ENCODE peak calls at places on chromosomes 2 and 18, in nine cellular contexts. One of them, this sample, is unnamed.

GRCh38 chr2:47808614-47809013 is 25.7 kb downstream of the MSH6 start:
- DNase-seq in AG09309: no peak
- DNase-seq in endodermal cell: no peak
- DNase-seq in cardiac fibroblast: no peak
- DNase-seq in GM12865: no peak
- DNase-seq in astrocyte of the spinal cord: no peak
- DNase-seq in astrocyte: no peak
- DNase-seq in hepatocyte: no peak
- DNase-seq in DND-41: no peak
- DNase-seq in this sample: no peak

GRCh38 chr18:47095810-47096209 is 54.5 kb downstream of the HDHD2 start:
- DNase-seq in AG09309: no peak
- DNase-seq in endodermal cell: no peak
- DNase-seq in cardiac fibroblast: no peak
- DNase-seq in GM12865: no peak
- DNase-seq in astrocyte of the spinal cord: no peak
- DNase-seq in astrocyte: no peak
- DNase-seq in hepatocyte: no peak
- DNase-seq in DND-41: no peak
- DNase-seq in this sample: no peak

GRCh38 chr2:157164891-157165290 is 92.6 kb upstream of the GALNT5 start:
- DNase-seq in AG09309: no peak
- DNase-seq in endodermal cell: no peak
- DNase-seq in cardiac fibroblast: no peak
- DNase-seq in GM12865: no peak
- DNase-seq in astrocyte of the spinal cord: no peak
- DNase-seq in astrocyte: no peak
- DNase-seq in hepatocyte: no peak
- DNase-seq in DND-41: no peak
- DNase-seq in this sample: no peak

GRCh38 chr18:9365406-9365805 is 30.8 kb downstream of the TWSG1 start:
- DNase-seq in AG09309: no peak
- DNase-seq in endodermal cell: no peak
- DNase-seq in cardiac fibroblast: no peak
- DNase-seq in GM12865: no peak
- DNase-seq in astrocyte of the spinal cord: peak; percentile 36
- DNase-seq in astrocyte: peak; percentile 36
- DNase-seq in hepatocyte: no peak
- DNase-seq in DND-41: no peak
- DNase-seq in this sample: no peak

GRCh38 chr2:140586379-140586778 is 1544.4 kb downstream of the LRP1B start:
- DNase-seq in AG09309: no peak
- DNase-seq in endodermal cell: peak; percentile 85
- DNase-seq in cardiac fibroblast: peak; percentile 28
- DNase-seq in GM12865: peak; percentile 48
- DNase-seq in astrocyte of the spinal cord: no peak
- DNase-seq in astrocyte: no peak
- DNase-seq in hepatocyte: peak; percentile 39
- DNase-seq in DND-41: peak; percentile 10
- DNase-seq in this sample: peak; percentile 30

GRCh38 chr2:216006164-216006663 is 7.1 kb downstream of the MREG start:
- DNase-seq in AG09309: no peak
- DNase-seq in endodermal cell: peak; percentile 87
- DNase-seq in cardiac fibroblast: peak; percentile 35
- DNase-seq in GM12865: peak; percentile 87
- DNase-seq in astrocyte of the spinal cord: no peak
- DNase-seq in astrocyte: peak; percentile 49
- DNase-seq in hepatocyte: no peak
- DNase-seq in DND-41: no peak
- DNase-seq in this sample: no peak

GRCh38 chr2:120783969-120784372 is 48.3 kb downstream of the GLI2 start:
- DNase-seq in AG09309: no peak
- DNase-seq in endodermal cell: no peak
- DNase-seq in cardiac fibroblast: no peak
- DNase-seq in GM12865: no peak
- DNase-seq in astrocyte of the spinal cord: no peak
- DNase-seq in astrocyte: no peak
- DNase-seq in hepatocyte: no peak
- DNase-seq in DND-41: no peak
- DNase-seq in this sample: peak; percentile 54

GRCh38 chr18:31740180-31740579 is 20.5 kb downstream of the SLC25A52 start:
- DNase-seq in AG09309: no peak
- DNase-seq in endodermal cell: peak; percentile 58
- DNase-seq in cardiac fibroblast: no peak
- DNase-seq in GM12865: peak; percentile 30
- DNase-seq in astrocyte of the spinal cord: no peak
- DNase-seq in astrocyte: no peak
- DNase-seq in hepatocyte: no peak
- DNase-seq in DND-41: no peak
- DNase-seq in this sample: no peak

GRCh38 chr2:237330539-237330938 is 83.4 kb downstream of the COL6A3 start:
- DNase-seq in AG09309: no peak
- DNase-seq in endodermal cell: no peak
- DNase-seq in cardiac fibroblast: no peak
- DNase-seq in GM12865: no peak
- DNase-seq in astrocyte of the spinal cord: no peak
- DNase-seq in astrocyte: no peak
- DNase-seq in hepatocyte: no peak
- DNase-seq in DND-41: no peak
- DNase-seq in this sample: no peak

GRCh38 chr2:38709515-38710194 is 41.5 kb downstream of the SRSF7 start:
- DNase-seq in AG09309: no peak
- DNase-seq in endodermal cell: no peak
- DNase-seq in cardiac fibroblast: no peak
- DNase-seq in GM12865: peak; percentile 73
- DNase-seq in astrocyte of the spinal cord: no peak
- DNase-seq in astrocyte: no peak
- DNase-seq in hepatocyte: no peak
- DNase-seq in DND-41: peak; percentile 30
- DNase-seq in this sample: no peak

GRCh38 chr2:218998414-218999002 is 5.3 kb upstream of the CRYBA2 start:
- DNase-seq in AG09309: no peak
- DNase-seq in endodermal cell: no peak
- DNase-seq in cardiac fibroblast: no peak
- DNase-seq in GM12865: no peak
- DNase-seq in astrocyte of the spinal cord: no peak
- DNase-seq in astrocyte: no peak
- DNase-seq in hepatocyte: no peak
- DNase-seq in DND-41: no peak
- DNase-seq in this sample: peak; percentile 30

GRCh38 chr2:176595986-176596385 is 326.7 kb downstream of the MTX2 start:
- DNase-seq in AG09309: no peak
- DNase-seq in endodermal cell: no peak
- DNase-seq in cardiac fibroblast: peak; percentile 10
- DNase-seq in GM12865: no peak
- DNase-seq in astrocyte of the spinal cord: peak; percentile 39
- DNase-seq in astrocyte: peak; percentile 61
- DNase-seq in hepatocyte: no peak
- DNase-seq in DND-41: no peak
- DNase-seq in this sample: no peak

GRCh38 chr2:114010001-114010400 is 120.1 kb downstream of the ACTR3 start:
- DNase-seq in AG09309: no peak
- DNase-seq in endodermal cell: no peak
- DNase-seq in cardiac fibroblast: no peak
- DNase-seq in GM12865: no peak
- DNase-seq in astrocyte of the spinal cord: no peak
- DNase-seq in astrocyte: no peak
- DNase-seq in hepatocyte: no peak
- DNase-seq in DND-41: no peak
- DNase-seq in this sample: no peak

GRCh38 chr2:28721601-28722191 is 29.9 kb upstream of the PPP1CB start:
- DNase-seq in AG09309: no peak
- DNase-seq in endodermal cell: no peak
- DNase-seq in cardiac fibroblast: no peak
- DNase-seq in GM12865: no peak
- DNase-seq in astrocyte of the spinal cord: no peak
- DNase-seq in astrocyte: no peak
- DNase-seq in hepatocyte: no peak
- DNase-seq in DND-41: no peak
- DNase-seq in this sample: no peak

GRCh38 chr2:95023222-95023597 is 2.3 kb upstream of the MAL start:
- DNase-seq in AG09309: no peak
- DNase-seq in endodermal cell: no peak
- DNase-seq in cardiac fibroblast: no peak
- DNase-seq in GM12865: peak; percentile 76
- DNase-seq in astrocyte of the spinal cord: no peak
- DNase-seq in astrocyte: no peak
- DNase-seq in hepatocyte: no peak
- DNase-seq in DND-41: peak; percentile 66
- DNase-seq in this sample: no peak

GRCh38 chr2:95024306-95024880 is 1.1 kb upstream of the MAL start:
- DNase-seq in AG09309: no peak
- DNase-seq in endodermal cell: no peak
- DNase-seq in cardiac fibroblast: no peak
- DNase-seq in GM12865: no peak
- DNase-seq in astrocyte of the spinal cord: no peak
- DNase-seq in astrocyte: no peak
- DNase-seq in hepatocyte: no peak
- DNase-seq in DND-41: no peak
- DNase-seq in this sample: no peak

GRCh38 chr2:95025406-95026319 is at the start of gene MAL:
- DNase-seq in AG09309: no peak
- DNase-seq in endodermal cell: peak; percentile 82
- DNase-seq in cardiac fibroblast: no peak
- DNase-seq in GM12865: peak; percentile 47
- DNase-seq in astrocyte of the spinal cord: no peak
- DNase-seq in astrocyte: no peak
- DNase-seq in hepatocyte: no peak
- DNase-seq in DND-41: peak; percentile 82
- DNase-seq in this sample: no peak

GRCh38 chr2:95026471-95027368 is 1.2 kb downstream of the MAL start:
- DNase-seq in AG09309: no peak
- DNase-seq in endodermal cell: peak; percentile 79
- DNase-seq in cardiac fibroblast: no peak
- DNase-seq in GM12865: no peak
- DNase-seq in astrocyte of the spinal cord: no peak
- DNase-seq in astrocyte: no peak
- DNase-seq in hepatocyte: no peak
- DNase-seq in DND-41: peak; percentile 49
- DNase-seq in this sample: no peak

DNA sequence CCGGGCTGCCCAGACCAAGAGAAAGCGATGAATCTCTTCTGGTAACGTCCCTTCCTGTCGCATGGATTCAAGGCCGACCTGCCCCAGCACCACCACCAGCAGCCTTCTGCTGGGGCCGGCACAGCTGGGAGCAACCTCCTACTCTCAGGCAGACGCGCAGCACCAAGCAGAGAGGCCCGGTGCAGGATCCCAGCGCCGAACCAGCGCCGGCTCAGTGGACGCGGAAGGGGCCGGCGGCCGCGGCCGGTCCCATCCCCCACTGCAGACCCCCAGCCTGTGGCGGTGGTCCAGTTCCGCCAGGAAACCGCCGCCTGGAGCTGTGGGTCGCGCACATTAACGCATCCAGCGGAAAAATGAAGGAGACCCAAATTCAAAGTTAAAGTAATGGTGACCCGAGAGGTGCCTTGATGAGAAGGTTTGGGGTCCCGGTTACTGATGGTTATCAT is 525 bp upstream of the MAL start:
- DNase-seq in AG09309: no peak
- DNase-seq in endodermal cell: peak; percentile 71
- DNase-seq in cardiac fibroblast: no peak
- DNase-seq in GM12865: no peak
- DNase-seq in astrocyte of the spinal cord: no peak
- DNase-seq in astrocyte: no peak
- DNase-seq in hepatocyte: no peak
- DNase-seq in DND-41: peak; percentile 48
- DNase-seq in this sample: no peak
- H3K4me3 ChIP-seq in AG09309: no peak overlapping the region
- H3K4me3 ChIP-seq in endodermal cell: no peak overlapping the region
- H3K4me3 ChIP-seq in cardiac fibroblast: no peak overlapping the region
- H3K4me3 ChIP-seq in GM12865: peak overlapping the region; percentile 47
- H3K4me3 ChIP-seq in astrocyte of the spinal cord: no peak overlapping the region
- H3K4me3 ChIP-seq in astrocyte: no peak overlapping the region
- H3K4me3 ChIP-seq in hepatocyte: no peak overlapping the region
- H3K4me3 ChIP-seq in DND-41: peak overlapping the region; percentile 36
- H3K4me3 ChIP-seq in this sample: no peak overlapping the region

GRCh38 chr2:42809876-42810125 is 17.4 kb upstream of the HAAO start:
- DNase-seq in AG09309: no peak
- DNase-seq in endodermal cell: peak; percentile 91
- DNase-seq in cardiac fibroblast: peak; percentile 89
- DNase-seq in GM12865: peak; percentile 94
- DNase-seq in astrocyte of the spinal cord: no peak
- DNase-seq in astrocyte: peak; percentile 67
- DNase-seq in hepatocyte: peak; percentile 94
- DNase-seq in DND-41: no peak
- DNase-seq in this sample: peak; percentile 87
- TF ChIP-seq CTCF in AG09309: peak; percentile 2
- TF ChIP-seq CTCF in endodermal cell: peak; percentile 59
- TF ChIP-seq CTCF in cardiac fibroblast: no peak
- TF ChIP-seq CTCF in GM12865: peak; percentile 23
- TF ChIP-seq CTCF in astrocyte of the spinal cord: no peak
- TF ChIP-seq CTCF in astrocyte: no peak
- TF ChIP-seq CTCF in hepatocyte: no peak
- TF ChIP-seq CTCF in DND-41: peak; percentile 35
- TF ChIP-seq CTCF in this sample: no peak

DNA sequence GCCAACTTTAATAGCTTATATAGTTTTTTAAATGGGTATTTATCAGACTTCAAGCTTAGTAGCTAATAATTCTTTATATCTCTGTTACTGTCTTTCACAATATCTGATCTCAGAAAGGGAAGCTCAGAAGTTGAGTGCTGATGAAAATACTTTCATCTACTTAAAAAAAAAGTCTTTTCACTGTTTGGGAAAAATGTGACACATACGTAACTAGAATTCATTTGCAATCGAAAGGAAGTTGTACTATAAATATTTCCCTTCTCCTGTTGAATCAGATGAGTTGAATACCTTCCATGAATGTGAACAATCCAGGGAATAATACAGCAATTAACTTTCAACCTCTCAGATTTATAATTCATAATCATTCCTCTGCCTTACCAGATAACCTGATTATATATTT is 811 bp upstream of the SCG2 start:
- DNase-seq in AG09309: no peak
- DNase-seq in endodermal cell: no peak
- DNase-seq in cardiac fibroblast: no peak
- DNase-seq in GM12865: no peak
- DNase-seq in astrocyte of the spinal cord: no peak
- DNase-seq in astrocyte: peak; percentile 45
- DNase-seq in hepatocyte: no peak
- DNase-seq in DND-41: no peak
- DNase-seq in this sample: no peak
- H3K4me3 ChIP-seq in AG09309: no peak overlapping the region
- H3K4me3 ChIP-seq in endodermal cell: no peak overlapping the region
- H3K4me3 ChIP-seq in cardiac fibroblast: no peak overlapping the region
- H3K4me3 ChIP-seq in GM12865: no peak overlapping the region
- H3K4me3 ChIP-seq in astrocyte of the spinal cord: no peak overlapping the region
- H3K4me3 ChIP-seq in astrocyte: no peak overlapping the region
- H3K4me3 ChIP-seq in hepatocyte: no peak overlapping the region
- H3K4me3 ChIP-seq in DND-41: no peak overlapping the region
- H3K4me3 ChIP-seq in this sample: no peak overlapping the region

DNA sequence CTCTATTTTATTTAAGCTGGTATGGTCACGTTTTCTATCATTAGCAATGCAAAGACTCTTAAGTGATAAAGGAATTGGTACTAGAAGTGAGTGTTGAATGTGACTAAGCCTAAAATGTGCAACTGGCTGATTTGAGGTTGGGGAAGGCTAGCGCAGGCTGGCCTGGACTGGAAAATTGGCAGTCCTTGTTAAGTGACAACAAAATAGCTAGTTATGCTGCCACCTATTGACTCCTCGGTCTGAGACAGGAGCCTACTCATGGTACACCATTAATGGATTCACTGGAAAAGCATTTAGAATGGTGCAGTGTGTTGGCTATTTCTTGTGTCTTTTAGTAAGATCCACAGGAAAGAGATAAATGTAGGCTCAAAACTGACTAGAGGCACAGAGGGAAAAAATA is 5.7 kb upstream of the WIPF1 start:
- DNase-seq in AG09309: peak; percentile 63
- DNase-seq in endodermal cell: peak; percentile 60
- DNase-seq in cardiac fibroblast: peak; percentile 80
- DNase-seq in GM12865: peak; percentile 67
- DNase-seq in astrocyte of the spinal cord: peak; percentile 58
- DNase-seq in astrocyte: peak; percentile 70
- DNase-seq in hepatocyte: no peak
- DNase-seq in DND-41: peak; percentile 50
- DNase-seq in this sample: peak; percentile 40
- TF ChIP-seq CTCF in AG09309: peak; percentile 55
- TF ChIP-seq CTCF in endodermal cell: peak; percentile 74
- TF ChIP-seq CTCF in cardiac fibroblast: peak; percentile 60
- TF ChIP-seq CTCF in GM12865: peak; percentile 51
- TF ChIP-seq CTCF in astrocyte of the spinal cord: peak; percentile 60
- TF ChIP-seq CTCF in astrocyte: peak; percentile 43
- TF ChIP-seq CTCF in hepatocyte: peak; percentile 43
- TF ChIP-seq CTCF in DND-41: peak; percentile 75
- TF ChIP-seq CTCF in this sample: peak; percentile 62